ENCODE peak calls at places on chromosomes 6 and 20, in seven cellular contexts. Z, O, L, D, J, W and A are unnamed samples.

GRCh38 chr6:20483902-20484497 is 50.3 kb upstream of the CDKAL1 start:
- DNase-seq in D (peak; percentile 9), J (peak; percentile 18), W (no peak), L (peak; percentile 89), Z (no peak), O (no peak), A (no peak)

GRCh38 chr6:160069050-160069454 is 52.6 kb upstream of the SLC22A1 start:
- DNase-seq in W (no peak), D (no peak), Z (no peak), L (no peak), J (no peak), O (no peak), A (no peak)

GRCh38 chr6:63573140-63573898 is 1.0 kb downstream of the LOC128125822 start:
- DNase-seq in W (peak; percentile 82), L (peak; percentile 72), J (peak; percentile 59), O (peak; percentile 54), D (peak; percentile 86), Z (peak; percentile 71), A (peak; percentile 75)

GRCh38 chr6:168925671-168926070 is 328.0 kb downstream of the THBS2 start:
- DNase-seq in Z (no peak), L (no peak), W (no peak), D (no peak), O (no peak), J (no peak), A (no peak)

GRCh38 chr6:104789770-104790190 is 69.9 kb downstream of the HACE1 start:
- DNase-seq in D (peak; percentile 69), W (no peak), J (no peak), L (peak; percentile 52), Z (peak; percentile 17), O (no peak), A (peak; percentile 61)

GRCh38 chr20:24646331-24646730 is 176.9 kb downstream of the SYNDIG1 start:
- DNase-seq in L (no peak), O (no peak), D (no peak), W (no peak), Z (no peak), J (no peak), A (no peak)

GRCh38 chr6:54516331-54516730 is 208.1 kb downstream of the TINAG start:
- DNase-seq in O (no peak), Z (no peak), W (no peak), D (no peak), J (no peak), L (no peak), A (no peak)

GRCh38 chr6:3376064-3376463 is 80.8 kb downstream of the SLC22A23 start:
- DNase-seq in J (no peak), W (no peak), Z (no peak), O (no peak), D (no peak), L (no peak), A (no peak)

GRCh38 chr6:28907394-28907793 is 16.4 kb downstream of the TRIM27 start:
- DNase-seq in O (no peak), L (no peak), D (peak; percentile 58), W (no peak), Z (no peak), J (no peak), A (peak; percentile 57)

GRCh38 chr20:25018841-25019240 is 26.3 kb upstream of the APMAP start:
- DNase-seq in L (no peak), J (no peak), O (no peak), D (no peak), Z (no peak), W (no peak), A (no peak)

GRCh38 chr6:43579171-43579570 is 3.2 kb downstream of the POLH start:
- DNase-seq in J (no peak), D (peak; percentile 34), O (no peak), Z (no peak), W (no peak), L (no peak), A (peak; percentile 25)

GRCh38 chr20:21640556-21640955 is 64.9 kb upstream of the PAX1 start:
- DNase-seq in W (no peak), Z (peak; percentile 30), L (peak; percentile 34), D (no peak), J (peak; percentile 9), O (no peak), A (no peak)

GRCh38 chr6:100461273-100461919 is 3.3 kb downstream of the SIM1 start:
- DNase-seq in Z (no peak), W (peak; percentile 74), O (no peak), L (peak; percentile 59), J (peak; percentile 59), D (peak; percentile 86), A (peak; percentile 41)

GRCh38 chr20:36541227-36542018 is at the start of gene MYL9:
- DNase-seq in L (no peak), D (peak; percentile 90), O (no peak), W (peak; percentile 91), J (peak; percentile 62), Z (peak; percentile 96), A (peak; percentile 82)

GRCh38 chr20:45448250-45448649 is 21.3 kb upstream of the WFDC2 start:
- DNase-seq in J (no peak), Z (no peak), W (no peak), O (no peak), D (no peak), L (no peak), A (no peak)

GRCh38 chr20:3697588-3698235 is 14.7 kb downstream of the SIGLEC1 start:
- DNase-seq in O (no peak), J (no peak), D (no peak), Z (no peak), L (no peak), W (peak; percentile 31), A (no peak)

GRCh38 chr6:144156334-144156733 is 6.0 kb downstream of the STX11 start:
- DNase-seq in O (no peak), W (no peak), Z (no peak), J (no peak), D (no peak), L (no peak), A (peak; percentile 28)

GRCh38 chr6:134420638-134421181 is 102.8 kb upstream of the SGK1 start:
- DNase-seq in J (no peak), W (no peak), L (no peak), Z (no peak), D (peak; percentile 73), O (no peak), A (peak; percentile 89)

GRCh38 chr6:10429638-10430427 is 15.0 kb upstream of the TFAP2A start:
- DNase-seq in O (no peak), W (no peak), L (peak; percentile 85), Z (peak; percentile 57), D (peak; percentile 79), J (peak; percentile 23), A (peak; percentile 70)

GRCh38 chr6:23016701-23017100 is 447.3 kb downstream of the HDGFL1 start:
- DNase-seq in J (no peak), L (no peak), D (no peak), O (no peak), W (no peak), Z (no peak), A (no peak)

GRCh38 chr6:4940416-4940815 is 63.4 kb downstream of the RPP40 start:
- DNase-seq in W (no peak), D (no peak), Z (no peak), L (no peak), O (no peak), J (no peak), A (no peak)

GRCh38 chr20:25275813-25276532 is 28.1 kb downstream of the PYGB start:
- DNase-seq in D (no peak), O (no peak), Z (no peak), W (peak; percentile 34), L (no peak), J (no peak), A (no peak)

GRCh38 chr20:56222201-56222600 is 26.3 kb upstream of the MC3R start:
- DNase-seq in O (no peak), W (no peak), L (no peak), Z (no peak), J (no peak), D (peak; percentile 23), A (no peak)
- H3K27me3 ChIP-seq in O (no peaks in the 10 kb centered on the region), W (peaks cover 2% of the 10 kb centered on the region), L (no peaks in the 10 kb centered on the region), Z (no peaks in the 10 kb centered on the region), J (no peaks in the 10 kb centered on the region), D (no peaks in the 10 kb centered on the region), A (no peaks in the 10 kb centered on the region)

DNA sequence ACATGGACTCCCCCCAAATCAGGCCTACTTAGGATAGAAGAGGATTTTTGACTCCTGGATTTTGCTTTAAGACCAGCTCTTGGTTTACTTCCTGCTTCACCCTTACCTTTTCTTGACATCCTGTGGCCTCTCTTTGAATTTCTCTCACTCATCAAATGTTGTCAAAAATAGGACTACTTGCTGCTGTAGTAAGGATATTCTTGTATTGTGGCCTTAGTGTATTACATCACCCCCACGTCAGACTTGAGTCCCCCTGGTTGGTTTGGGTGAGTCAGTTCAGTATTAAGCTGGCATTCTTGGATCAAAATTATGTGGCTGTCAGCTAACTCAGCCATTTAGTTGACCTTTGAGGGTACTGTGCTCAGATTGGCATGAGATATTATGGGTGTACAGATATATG is 1.1 kb downstream of the TPX2 start:
- DNase-seq in L (peak; percentile 33), W (no peak), J (no peak), D (peak; percentile 82), O (no peak), Z (no peak), A (peak; percentile 84)
- H3K27me3 ChIP-seq in L (no peaks in the 10 kb centered on the region), W (no peaks in the 10 kb centered on the region), J (no peaks in the 10 kb centered on the region), D (no peaks in the 10 kb centered on the region), O (no peaks in the 10 kb centered on the region), Z (no peaks in the 10 kb centered on the region), A (no peaks in the 10 kb centered on the region)

DNA sequence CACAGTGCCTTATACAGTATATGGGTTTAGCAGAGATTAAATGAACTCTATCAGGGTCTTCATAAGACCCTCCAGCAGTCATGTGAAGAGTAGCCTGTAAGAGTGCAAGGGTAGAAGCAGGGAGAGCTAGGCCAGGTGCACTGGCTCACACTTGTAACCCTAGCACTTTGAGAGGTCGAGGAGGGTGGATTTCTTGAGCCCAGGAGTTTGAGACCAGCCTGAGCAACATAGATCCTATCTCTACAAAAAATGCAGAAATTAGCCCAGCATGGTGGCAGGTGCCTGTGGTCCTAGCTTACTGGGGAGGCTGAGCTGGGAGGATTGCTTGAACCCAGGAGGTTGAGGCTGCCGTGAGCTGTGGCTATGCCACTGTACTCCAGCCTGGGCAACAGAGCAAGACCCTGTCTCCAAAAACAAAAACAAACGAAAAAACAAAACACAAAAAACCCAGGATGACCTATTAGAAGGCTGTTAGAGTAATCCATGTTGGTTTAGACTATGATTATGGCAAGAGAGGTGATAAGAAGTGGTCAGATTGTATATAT is 31.9 kb downstream of the NCOA3 start:
- DNase-seq in W (no peak), O (no peak), D (no peak), L (no peak), J (no peak), Z (no peak), A (no peak)
- H3K27me3 ChIP-seq in W (no peaks in the 10 kb centered on the region), O (no peaks in the 10 kb centered on the region), D (no peaks in the 10 kb centered on the region), L (no peaks in the 10 kb centered on the region), J (no peaks in the 10 kb centered on the region), Z (no peaks in the 10 kb centered on the region), A (no peaks in the 10 kb centered on the region)

GRCh38 chr6:6595946-6596345 is 7.4 kb downstream of the LY86 start:
- DNase-seq in D (no peak), L (no peak), Z (no peak), J (no peak), W (no peak), O (no peak), A (no peak)

GRCh38 chr6:6595025-6595424 is 6.5 kb downstream of the LY86 start:
- DNase-seq in D (no peak), Z (no peak), O (no peak), J (no peak), L (no peak), W (no peak), A (no peak)

GRCh38 chr6:6597682-6598081 is 9.2 kb downstream of the LY86 start:
- DNase-seq in D (no peak), O (no peak), W (no peak), L (no peak), J (no peak), Z (no peak), A (no peak)

GRCh38 chr6:6596529-6596928 is 8.0 kb downstream of the LY86 start:
- DNase-seq in D (no peak), Z (no peak), W (no peak), O (no peak), L (no peak), J (no peak), A (no peak)

GRCh38 chr6:6596929-6597328 is 8.4 kb downstream of the LY86 start:
- DNase-seq in L (no peak), D (no peak), O (no peak), Z (no peak), W (no peak), J (no peak), A (no peak)
- H3K27me3 ChIP-seq in L (no peaks in the 10 kb centered on the region), D (no peaks in the 10 kb centered on the region), O (no peaks in the 10 kb centered on the region), Z (no peaks in the 10 kb centered on the region), W (no peaks in the 10 kb centered on the region), J (no peaks in the 10 kb centered on the region), A (no peaks in the 10 kb centered on the region)